ENCODE peak calls at places on chromosomes 13 and 19, in five cellular contexts. One of them, this sample, is unnamed.

GRCh38 chr19:17097593-17098126 is 22.1 kb downstream of the MYO9B start:
- DNase-seq in SK-N-SH: no peak
- DNase-seq in IMR-90: peak
- DNase-seq in GM12878: no peak
- DNase-seq in K562: peak
- DNase-seq in this sample: peak

GRCh38 chr13:71213252-71213821 is 653.7 kb downstream of the DACH1 start:
- DNase-seq in SK-N-SH: no peak
- DNase-seq in IMR-90: no peak
- DNase-seq in GM12878: no peak
- DNase-seq in K562: no peak
- DNase-seq in this sample: no peak

GRCh38 chr19:19488875-19489690 is 26.3 kb downstream of the TSSK6 start:
- DNase-seq in SK-N-SH: peak
- DNase-seq in IMR-90: peak
- DNase-seq in GM12878: peak
- DNase-seq in K562: peak
- DNase-seq in this sample: peak

GRCh38 chr19:48665786-48666185 is 7.0 kb downstream of the NTN5 start:
- DNase-seq in SK-N-SH: no peak
- DNase-seq in IMR-90: no peak
- DNase-seq in GM12878: no peak
- DNase-seq in K562: no peak
- DNase-seq in this sample: no peak

GRCh38 chr19:17576758-17577532 is 21.5 kb downstream of the COLGALT1 start:
- DNase-seq in SK-N-SH: peak
- DNase-seq in IMR-90: no peak
- DNase-seq in GM12878: no peak
- DNase-seq in K562: peak
- DNase-seq in this sample: no peak

GRCh38 chr13:72983085-72983768 is 75.6 kb upstream of the KLF5 start:
- DNase-seq in SK-N-SH: no peak
- DNase-seq in IMR-90: peak
- DNase-seq in GM12878: no peak
- DNase-seq in K562: no peak
- DNase-seq in this sample: peak

GRCh38 chr19:5108123-5108613 is 139.3 kb downstream of the KDM4B start:
- DNase-seq in SK-N-SH: peak
- DNase-seq in IMR-90: no peak
- DNase-seq in GM12878: no peak
- DNase-seq in K562: no peak
- DNase-seq in this sample: no peak

GRCh38 chr19:584240-585001 is 5.3 kb upstream of the HCN2 start:
- DNase-seq in SK-N-SH: peak
- DNase-seq in IMR-90: peak
- DNase-seq in GM12878: no peak
- DNase-seq in K562: peak
- DNase-seq in this sample: no peak

GRCh38 chr13:89746554-89746953 is 1600.9 kb upstream of the MIR17HG start:
- DNase-seq in SK-N-SH: no peak
- DNase-seq in IMR-90: no peak
- DNase-seq in GM12878: no peak
- DNase-seq in K562: no peak
- DNase-seq in this sample: no peak

GRCh38 chr13:44876782-44877324 is 112.4 kb downstream of the NUFIP1 start:
- DNase-seq in SK-N-SH: no peak
- DNase-seq in IMR-90: no peak
- DNase-seq in GM12878: no peak
- DNase-seq in K562: peak
- DNase-seq in this sample: no peak

GRCh38 chr19:29524201-29524911 is 1.4 kb upstream of the VSTM2B start:
- DNase-seq in SK-N-SH: no peak
- DNase-seq in IMR-90: no peak
- DNase-seq in GM12878: no peak
- DNase-seq in K562: no peak
- DNase-seq in this sample: no peak

GRCh38 chr13:30052127-30052526 is 201.7 kb upstream of the UBL3 start:
- DNase-seq in SK-N-SH: no peak
- DNase-seq in IMR-90: no peak
- DNase-seq in GM12878: no peak
- DNase-seq in K562: no peak
- DNase-seq in this sample: no peak

GRCh38 chr13:87999791-88000190 is 328.6 kb downstream of the SLITRK5 start:
- DNase-seq in SK-N-SH: no peak
- DNase-seq in IMR-90: no peak
- DNase-seq in GM12878: no peak
- DNase-seq in K562: no peak
- DNase-seq in this sample: no peak

GRCh38 chr13:29676941-29677452 is 81.5 kb upstream of the SLC7A1 start:
- DNase-seq in SK-N-SH: no peak
- DNase-seq in IMR-90: peak
- DNase-seq in GM12878: no peak
- DNase-seq in K562: no peak
- DNase-seq in this sample: no peak

GRCh38 chr19:31574251-31574973 is 225.2 kb upstream of the TSHZ3 start:
- DNase-seq in SK-N-SH: no peak
- DNase-seq in IMR-90: no peak
- DNase-seq in GM12878: no peak
- DNase-seq in K562: no peak
- DNase-seq in this sample: no peak

GRCh38 chr19:31583148-31583547 is 233.9 kb upstream of the TSHZ3 start:
- DNase-seq in SK-N-SH: no peak
- DNase-seq in IMR-90: no peak
- DNase-seq in GM12878: no peak
- DNase-seq in K562: no peak
- DNase-seq in this sample: no peak

GRCh38 chr19:31572671-31573298 is 223.5 kb upstream of the TSHZ3 start:
- DNase-seq in SK-N-SH: no peak
- DNase-seq in IMR-90: no peak
- DNase-seq in GM12878: no peak
- DNase-seq in K562: no peak
- DNase-seq in this sample: no peak

GRCh38 chr19:31578326-31578725 is 229.1 kb upstream of the TSHZ3 start:
- DNase-seq in SK-N-SH: no peak
- DNase-seq in IMR-90: no peak
- DNase-seq in GM12878: no peak
- DNase-seq in K562: no peak
- DNase-seq in this sample: no peak
- TF ChIP-seq MXI1 in SK-N-SH: no peak
- TF ChIP-seq MXI1 in IMR-90: no peak
- TF ChIP-seq MXI1 in GM12878: no peak
- TF ChIP-seq MXI1 in K562: no peak
- TF ChIP-seq MXI1 in this sample: no peak

GRCh38 chr19:46892252-46893179 is 31.7 kb downstream of the ARHGAP35 start:
- DNase-seq in SK-N-SH: no peak
- DNase-seq in IMR-90: no peak
- DNase-seq in GM12878: peak
- DNase-seq in K562: no peak
- DNase-seq in this sample: no peak
- TF ChIP-seq MXI1 in SK-N-SH: no peak
- TF ChIP-seq MXI1 in IMR-90: no peak
- TF ChIP-seq MXI1 in GM12878: no peak
- TF ChIP-seq MXI1 in K562: no peak
- TF ChIP-seq MXI1 in this sample: no peak

GRCh38 chr19:53907193-53907581 is 1.9 kb upstream of the CACNG7 start:
- DNase-seq in SK-N-SH: peak
- DNase-seq in IMR-90: no peak
- DNase-seq in GM12878: no peak
- DNase-seq in K562: no peak
- DNase-seq in this sample: no peak

GRCh38 chr19:53904909-53905308 is 4.2 kb upstream of the CACNG7 start:
- DNase-seq in SK-N-SH: no peak
- DNase-seq in IMR-90: no peak
- DNase-seq in GM12878: no peak
- DNase-seq in K562: no peak
- DNase-seq in this sample: no peak

GRCh38 chr19:53906211-53907192 is 2.6 kb upstream of the CACNG7 start:
- DNase-seq in SK-N-SH: peak
- DNase-seq in IMR-90: no peak
- DNase-seq in GM12878: no peak
- DNase-seq in K562: peak
- DNase-seq in this sample: no peak

GRCh38 chr19:53907690-53908089 is 1.4 kb upstream of the CACNG7 start:
- DNase-seq in SK-N-SH: no peak
- DNase-seq in IMR-90: no peak
- DNase-seq in GM12878: no peak
- DNase-seq in K562: no peak
- DNase-seq in this sample: no peak

GRCh38 chr19:53905787-53906186 is 3.3 kb upstream of the CACNG7 start:
- DNase-seq in SK-N-SH: no peak
- DNase-seq in IMR-90: no peak
- DNase-seq in GM12878: no peak
- DNase-seq in K562: no peak
- DNase-seq in this sample: no peak
- TF ChIP-seq MXI1 in SK-N-SH: no peak
- TF ChIP-seq MXI1 in IMR-90: no peak
- TF ChIP-seq MXI1 in GM12878: no peak
- TF ChIP-seq MXI1 in K562: no peak
- TF ChIP-seq MXI1 in this sample: no peak

DNA sequence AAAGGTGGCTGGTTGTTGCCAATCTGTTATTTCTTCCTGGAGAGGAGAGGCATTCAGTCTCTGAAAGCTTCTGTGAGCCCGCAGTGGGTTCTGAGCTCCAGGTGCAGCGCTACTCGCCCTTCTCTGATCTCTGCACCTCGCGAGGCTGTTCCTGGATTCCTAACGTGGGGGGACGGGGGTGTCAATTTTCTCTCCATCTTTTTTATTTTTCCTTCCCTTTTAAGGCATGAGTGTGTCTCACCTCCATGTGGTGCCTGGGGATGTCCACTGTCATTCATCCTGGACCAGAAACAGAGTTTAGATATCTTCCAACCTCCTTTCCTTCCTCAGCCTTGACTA is 626 bp downstream of the ZNF233 start:
- DNase-seq in SK-N-SH: peak
- DNase-seq in IMR-90: no peak
- DNase-seq in GM12878: no peak
- DNase-seq in K562: no peak
- DNase-seq in this sample: no peak
- TF ChIP-seq MXI1 in SK-N-SH: no peak
- TF ChIP-seq MXI1 in IMR-90: no peak
- TF ChIP-seq MXI1 in GM12878: no peak
- TF ChIP-seq MXI1 in K562: no peak
- TF ChIP-seq MXI1 in this sample: no peak

DNA sequence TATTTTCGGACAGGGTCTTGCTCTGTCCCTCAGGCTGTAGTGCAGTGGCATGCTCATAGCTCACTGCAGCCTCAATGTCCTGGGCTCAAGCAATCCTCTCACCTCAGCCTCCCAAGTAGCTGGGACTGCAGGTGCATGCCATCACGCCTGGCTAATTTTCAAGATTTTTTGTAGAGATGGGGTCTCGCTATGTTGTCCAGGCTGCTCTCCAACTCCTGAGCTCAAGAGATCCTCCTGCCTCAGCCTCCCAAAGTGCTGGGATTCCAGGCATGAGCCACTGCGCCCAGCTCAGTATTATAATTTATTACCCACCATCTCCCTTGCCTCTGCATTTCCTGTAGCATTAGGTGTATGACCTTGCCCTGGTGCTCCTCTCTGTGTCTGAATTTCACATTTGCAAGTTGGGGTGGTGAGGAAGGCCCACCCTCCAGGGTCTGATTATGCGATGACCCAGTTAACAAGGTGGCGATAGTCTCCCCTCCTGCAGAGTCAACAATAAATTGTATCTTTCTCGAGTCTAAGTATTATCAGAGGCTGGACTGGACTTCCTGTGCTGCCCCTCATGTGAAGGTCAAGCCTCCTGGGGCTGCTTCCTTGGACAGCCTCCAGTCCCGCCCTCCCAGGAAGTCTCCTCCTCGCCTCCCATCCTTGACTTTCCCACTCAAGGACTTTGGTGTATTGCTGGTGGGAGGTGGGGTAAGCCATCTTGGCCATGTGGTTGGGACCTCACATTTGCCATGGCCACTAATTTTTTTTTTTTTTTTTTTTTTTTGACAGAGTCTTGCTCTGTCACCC is 1.5 kb upstream of the TUBB4A start:
- DNase-seq in SK-N-SH: no peak
- DNase-seq in IMR-90: no peak
- DNase-seq in GM12878: no peak
- DNase-seq in K562: peak
- DNase-seq in this sample: no peak
- TF ChIP-seq MXI1 in SK-N-SH: no peak
- TF ChIP-seq MXI1 in IMR-90: no peak
- TF ChIP-seq MXI1 in GM12878: no peak
- TF ChIP-seq MXI1 in K562: no peak
- TF ChIP-seq MXI1 in this sample: no peak

DNA sequence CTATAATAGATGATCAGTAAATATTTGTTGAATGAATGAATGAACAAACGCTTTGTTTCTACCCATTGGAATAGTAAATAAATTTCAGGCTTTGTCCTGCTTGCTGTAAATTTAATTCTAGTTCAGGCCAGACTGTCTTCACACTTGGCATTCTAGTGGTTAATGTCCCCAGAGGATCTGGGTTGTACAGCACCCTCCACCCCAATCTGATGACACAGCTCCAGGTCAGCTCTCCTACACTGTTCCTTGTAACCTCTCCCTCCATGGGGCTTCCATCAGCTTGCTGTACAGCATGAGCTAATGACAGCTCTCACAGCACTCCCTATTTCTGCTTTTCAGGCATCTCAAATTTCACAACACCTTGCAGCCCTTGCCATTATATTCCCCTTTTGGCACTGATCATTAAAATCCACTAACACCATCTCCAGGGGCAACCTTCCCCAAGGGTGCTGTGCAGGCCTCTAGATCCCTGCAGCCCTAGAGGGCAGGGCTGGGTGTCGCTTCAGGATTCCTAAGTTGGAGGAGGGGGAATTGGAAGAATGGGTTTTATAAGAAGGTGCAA is 12.7 kb upstream of the KL start:
- DNase-seq in SK-N-SH: no peak
- DNase-seq in IMR-90: no peak
- DNase-seq in GM12878: no peak
- DNase-seq in K562: no peak
- DNase-seq in this sample: no peak
- TF ChIP-seq MXI1 in SK-N-SH: no peak
- TF ChIP-seq MXI1 in IMR-90: no peak
- TF ChIP-seq MXI1 in GM12878: no peak
- TF ChIP-seq MXI1 in K562: no peak
- TF ChIP-seq MXI1 in this sample: no peak

GRCh38 chr19:7737215-7737614 is 5.3 kb upstream of the CLEC4G start:
- DNase-seq in SK-N-SH: no peak
- DNase-seq in IMR-90: no peak
- DNase-seq in GM12878: no peak
- DNase-seq in K562: no peak
- DNase-seq in this sample: no peak

GRCh38 chr19:7733376-7733775 is 1.5 kb upstream of the CLEC4G start:
- DNase-seq in SK-N-SH: no peak
- DNase-seq in IMR-90: no peak
- DNase-seq in GM12878: no peak
- DNase-seq in K562: no peak
- DNase-seq in this sample: no peak

GRCh38 chr19:7736148-7736547 is 4.2 kb upstream of the CLEC4G start:
- DNase-seq in SK-N-SH: no peak
- DNase-seq in IMR-90: no peak
- DNase-seq in GM12878: no peak
- DNase-seq in K562: no peak
- DNase-seq in this sample: no peak

GRCh38 chr19:7732045-7732444 is at the start of gene CLEC4G:
- DNase-seq in SK-N-SH: no peak
- DNase-seq in IMR-90: no peak
- DNase-seq in GM12878: no peak
- DNase-seq in K562: no peak
- DNase-seq in this sample: no peak

GRCh38 chr19:7734220-7735203 is 2.6 kb upstream of the CLEC4G start:
- DNase-seq in SK-N-SH: no peak
- DNase-seq in IMR-90: no peak
- DNase-seq in GM12878: no peak
- DNase-seq in K562: no peak
- DNase-seq in this sample: no peak
- TF ChIP-seq MXI1 in SK-N-SH: no peak
- TF ChIP-seq MXI1 in IMR-90: no peak
- TF ChIP-seq MXI1 in GM12878: no peak
- TF ChIP-seq MXI1 in K562: no peak
- TF ChIP-seq MXI1 in this sample: no peak

This sample was measured in HepG2.